ENCODE peak calls at places on chromosomes 16 and 17, in six cellular contexts. One of them, this sample, is unnamed.

GRCh38 chr16:49858200-49859129 is 2.6 kb upstream of the ZNF423 start:
- DNase-seq in heart left ventricle: peak; percentile 64
- DNase-seq in fibroblast of mammary gland: peak; percentile 51
- DNase-seq in astrocyte of the spinal cord: no peak
- DNase-seq in Calu3: no peak
- DNase-seq in left lung: peak; percentile 83
- DNase-seq in this sample: no peak

GRCh38 chr17:28760987-28761562 is 17.3 kb downstream of the TRAF4 start:
- DNase-seq in heart left ventricle: peak; percentile 50
- DNase-seq in fibroblast of mammary gland: peak; percentile 76
- DNase-seq in astrocyte of the spinal cord: peak; percentile 75
- DNase-seq in Calu3: peak; percentile 65
- DNase-seq in left lung: peak; percentile 89
- DNase-seq in this sample: peak; percentile 57

GRCh38 chr16:89602273-89602951 is 11.0 kb upstream of the DPEP1 start:
- DNase-seq in heart left ventricle: peak; percentile 33
- DNase-seq in fibroblast of mammary gland: peak; percentile 86
- DNase-seq in astrocyte of the spinal cord: peak; percentile 87
- DNase-seq in Calu3: peak; percentile 67
- DNase-seq in left lung: no peak
- DNase-seq in this sample: peak; percentile 79

GRCh38 chr17:28978016-28978415 is 26.7 kb upstream of the PHF12 start:
- DNase-seq in heart left ventricle: no peak
- DNase-seq in fibroblast of mammary gland: no peak
- DNase-seq in astrocyte of the spinal cord: no peak
- DNase-seq in Calu3: no peak
- DNase-seq in left lung: no peak
- DNase-seq in this sample: no peak

GRCh38 chr17:52709724-52710123 is 551.2 kb upstream of the CA10 start:
- DNase-seq in heart left ventricle: no peak
- DNase-seq in fibroblast of mammary gland: no peak
- DNase-seq in astrocyte of the spinal cord: no peak
- DNase-seq in Calu3: no peak
- DNase-seq in left lung: peak; percentile 47
- DNase-seq in this sample: no peak

GRCh38 chr17:63675607-63676539 is 24.1 kb downstream of the LIMD2 start:
- DNase-seq in heart left ventricle: peak; percentile 87
- DNase-seq in fibroblast of mammary gland: peak; percentile 72
- DNase-seq in astrocyte of the spinal cord: peak; percentile 90
- DNase-seq in Calu3: peak; percentile 73
- DNase-seq in left lung: no peak
- DNase-seq in this sample: peak; percentile 78

GRCh38 chr17:3698139-3698538 is 2.2 kb upstream of the P2RX5 start:
- DNase-seq in heart left ventricle: no peak
- DNase-seq in fibroblast of mammary gland: no peak
- DNase-seq in astrocyte of the spinal cord: no peak
- DNase-seq in Calu3: no peak
- DNase-seq in left lung: no peak
- DNase-seq in this sample: no peak

GRCh38 chr16:21646721-21647561 is 5.5 kb downstream of the IGSF6 start:
- DNase-seq in heart left ventricle: no peak
- DNase-seq in fibroblast of mammary gland: no peak
- DNase-seq in astrocyte of the spinal cord: no peak
- DNase-seq in Calu3: no peak
- DNase-seq in left lung: no peak
- DNase-seq in this sample: no peak

GRCh38 chr17:78873519-78874340 is 29.3 kb downstream of the CEP295NL start:
- DNase-seq in heart left ventricle: peak; percentile 38
- DNase-seq in fibroblast of mammary gland: peak; percentile 69
- DNase-seq in astrocyte of the spinal cord: peak; percentile 82
- DNase-seq in Calu3: no peak
- DNase-seq in left lung: no peak
- DNase-seq in this sample: no peak

GRCh38 chr17:74892974-74893911 is at the start of gene FADS6:
- DNase-seq in heart left ventricle: no peak
- DNase-seq in fibroblast of mammary gland: no peak
- DNase-seq in astrocyte of the spinal cord: no peak
- DNase-seq in Calu3: no peak
- DNase-seq in left lung: no peak
- DNase-seq in this sample: no peak

GRCh38 chr17:75060434-75061054 is 13.5 kb downstream of the KCTD2 start:
- DNase-seq in heart left ventricle: no peak
- DNase-seq in fibroblast of mammary gland: no peak
- DNase-seq in astrocyte of the spinal cord: no peak
- DNase-seq in Calu3: no peak
- DNase-seq in left lung: no peak
- DNase-seq in this sample: no peak

GRCh38 chr17:77025781-77026180 is 115.0 kb upstream of the SEC14L1 start:
- DNase-seq in heart left ventricle: no peak
- DNase-seq in fibroblast of mammary gland: no peak
- DNase-seq in astrocyte of the spinal cord: no peak
- DNase-seq in Calu3: no peak
- DNase-seq in left lung: no peak
- DNase-seq in this sample: no peak

GRCh38 chr17:78170692-78171590 is 2.6 kb downstream of the SYNGR2 start:
- DNase-seq in heart left ventricle: no peak
- DNase-seq in fibroblast of mammary gland: no peak
- DNase-seq in astrocyte of the spinal cord: no peak
- DNase-seq in Calu3: no peak
- DNase-seq in left lung: no peak
- DNase-seq in this sample: no peak

GRCh38 chr17:20944014-20944905 is 98.6 kb downstream of the USP22 start:
- DNase-seq in heart left ventricle: no peak
- DNase-seq in fibroblast of mammary gland: no peak
- DNase-seq in astrocyte of the spinal cord: no peak
- DNase-seq in Calu3: peak; percentile 63
- DNase-seq in left lung: peak; percentile 76
- DNase-seq in this sample: no peak

GRCh38 chr17:77571562-77571981 is 386.9 kb upstream of the TNRC6C start:
- DNase-seq in heart left ventricle: no peak
- DNase-seq in fibroblast of mammary gland: no peak
- DNase-seq in astrocyte of the spinal cord: no peak
- DNase-seq in Calu3: no peak
- DNase-seq in left lung: no peak
- DNase-seq in this sample: no peak

GRCh38 chr17:58960068-58960467 is 146.6 kb downstream of the TRIM37 start:
- DNase-seq in heart left ventricle: no peak
- DNase-seq in fibroblast of mammary gland: peak; percentile 68
- DNase-seq in astrocyte of the spinal cord: peak; percentile 78
- DNase-seq in Calu3: peak; percentile 37
- DNase-seq in left lung: no peak
- DNase-seq in this sample: peak; percentile 92

GRCh38 chr16:16018705-16019104 is 69.3 kb downstream of the ABCC1 start:
- DNase-seq in heart left ventricle: no peak
- DNase-seq in fibroblast of mammary gland: peak; percentile 58
- DNase-seq in astrocyte of the spinal cord: no peak
- DNase-seq in Calu3: no peak
- DNase-seq in left lung: no peak
- DNase-seq in this sample: no peak

GRCh38 chr17:64200080-64201042 is 62.7 kb downstream of the TEX2 start:
- DNase-seq in heart left ventricle: no peak
- DNase-seq in fibroblast of mammary gland: peak; percentile 51
- DNase-seq in astrocyte of the spinal cord: peak; percentile 30
- DNase-seq in Calu3: no peak
- DNase-seq in left lung: no peak
- DNase-seq in this sample: no peak

GRCh38 chr16:14150796-14151195 is 79.7 kb downstream of the MRTFB start:
- DNase-seq in heart left ventricle: no peak
- DNase-seq in fibroblast of mammary gland: no peak
- DNase-seq in astrocyte of the spinal cord: no peak
- DNase-seq in Calu3: no peak
- DNase-seq in left lung: no peak
- DNase-seq in this sample: no peak

GRCh38 chr17:57888311-57889216 is 38.7 kb upstream of the MRPS23 start:
- DNase-seq in heart left ventricle: no peak
- DNase-seq in fibroblast of mammary gland: no peak
- DNase-seq in astrocyte of the spinal cord: no peak
- DNase-seq in Calu3: no peak
- DNase-seq in left lung: peak; percentile 32
- DNase-seq in this sample: no peak

GRCh38 chr17:65666869-65667268 is 105.4 kb upstream of the AXIN2 start:
- DNase-seq in heart left ventricle: no peak
- DNase-seq in fibroblast of mammary gland: no peak
- DNase-seq in astrocyte of the spinal cord: no peak
- DNase-seq in Calu3: no peak
- DNase-seq in left lung: no peak
- DNase-seq in this sample: no peak

GRCh38 chr17:76683921-76684745 is 26.6 kb downstream of the MXRA7 start:
- DNase-seq in heart left ventricle: no peak
- DNase-seq in fibroblast of mammary gland: no peak
- DNase-seq in astrocyte of the spinal cord: no peak
- DNase-seq in Calu3: no peak
- DNase-seq in left lung: no peak
- DNase-seq in this sample: no peak

GRCh38 chr17:77210331-77210730 is 69.6 kb downstream of the SEC14L1 start:
- DNase-seq in heart left ventricle: no peak
- DNase-seq in fibroblast of mammary gland: no peak
- DNase-seq in astrocyte of the spinal cord: no peak
- DNase-seq in Calu3: no peak
- DNase-seq in left lung: no peak
- DNase-seq in this sample: no peak

GRCh38 chr16:54493594-54493993 is 207.0 kb upstream of the IRX3 start:
- DNase-seq in heart left ventricle: no peak
- DNase-seq in fibroblast of mammary gland: peak; percentile 47
- DNase-seq in astrocyte of the spinal cord: no peak
- DNase-seq in Calu3: no peak
- DNase-seq in left lung: no peak
- DNase-seq in this sample: no peak

GRCh38 chr17:48439473-48439872 is 9.5 kb upstream of the SKAP1 start:
- DNase-seq in heart left ventricle: no peak
- DNase-seq in fibroblast of mammary gland: no peak
- DNase-seq in astrocyte of the spinal cord: no peak
- DNase-seq in Calu3: no peak
- DNase-seq in left lung: no peak
- DNase-seq in this sample: no peak

GRCh38 chr16:27730703-27731220 is 180.8 kb downstream of the KATNIP start:
- DNase-seq in heart left ventricle: no peak
- DNase-seq in fibroblast of mammary gland: no peak
- DNase-seq in astrocyte of the spinal cord: no peak
- DNase-seq in Calu3: no peak
- DNase-seq in left lung: peak; percentile 53
- DNase-seq in this sample: no peak

GRCh38 chr16:53619247-53619646 is 84.4 kb downstream of the RPGRIP1L start:
- DNase-seq in heart left ventricle: no peak
- DNase-seq in fibroblast of mammary gland: no peak
- DNase-seq in astrocyte of the spinal cord: no peak
- DNase-seq in Calu3: no peak
- DNase-seq in left lung: no peak
- DNase-seq in this sample: no peak

GRCh38 chr17:1160591-1161041 is 19.2 kb downstream of the ABR start:
- DNase-seq in heart left ventricle: no peak
- DNase-seq in fibroblast of mammary gland: no peak
- DNase-seq in astrocyte of the spinal cord: no peak
- DNase-seq in Calu3: no peak
- DNase-seq in left lung: peak; percentile 57
- DNase-seq in this sample: no peak

GRCh38 chr17:265726-266125 is 84.3 kb upstream of the DOC2B start:
- DNase-seq in heart left ventricle: peak; percentile 45
- DNase-seq in fibroblast of mammary gland: no peak
- DNase-seq in astrocyte of the spinal cord: no peak
- DNase-seq in Calu3: no peak
- DNase-seq in left lung: peak; percentile 47
- DNase-seq in this sample: no peak

GRCh38 chr17:63838586-63839184 is 3.8 kb downstream of the SMARCD2 start:
- DNase-seq in heart left ventricle: peak; percentile 82
- DNase-seq in fibroblast of mammary gland: peak; percentile 95
- DNase-seq in astrocyte of the spinal cord: peak; percentile 55
- DNase-seq in Calu3: peak; percentile 51
- DNase-seq in left lung: peak; percentile 90
- DNase-seq in this sample: peak; percentile 33

GRCh38 chr17:59838196-59838911 is 54.4 kb downstream of the TUBD1 start:
- DNase-seq in heart left ventricle: no peak
- DNase-seq in fibroblast of mammary gland: peak; percentile 35
- DNase-seq in astrocyte of the spinal cord: peak; percentile 71
- DNase-seq in Calu3: no peak
- DNase-seq in left lung: no peak
- DNase-seq in this sample: peak; percentile 43

DNA sequence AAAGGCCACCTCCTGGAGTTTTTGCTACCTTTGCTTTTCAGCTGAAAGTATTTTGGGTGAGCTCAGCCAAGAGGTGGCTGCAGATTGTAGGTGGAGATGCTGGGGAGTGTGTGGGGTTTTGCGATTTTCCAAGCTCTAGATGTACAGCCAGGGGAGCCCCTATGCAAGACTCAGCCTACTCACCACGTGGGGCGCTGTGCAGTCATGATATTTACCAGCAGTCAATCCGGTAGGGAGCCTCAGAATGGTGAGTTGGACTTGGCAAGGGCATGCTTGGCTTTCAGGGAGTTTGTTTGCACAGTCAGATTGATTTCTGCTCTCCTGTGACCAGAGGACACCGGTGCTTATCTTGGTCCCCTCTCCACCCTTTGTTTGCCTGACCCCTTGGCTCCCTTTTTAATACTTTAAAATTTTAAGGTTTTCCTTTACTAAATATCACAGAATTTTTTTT is 175.3 kb downstream of the UTP18 start:
- DNase-seq in heart left ventricle: no peak
- DNase-seq in fibroblast of mammary gland: peak; percentile 8
- DNase-seq in astrocyte of the spinal cord: no peak
- DNase-seq in Calu3: peak; percentile 87
- DNase-seq in left lung: no peak
- DNase-seq in this sample: no peak
- TF ChIP-seq CTCF in heart left ventricle: peak; percentile 30
- TF ChIP-seq CTCF in fibroblast of mammary gland: no peak
- TF ChIP-seq CTCF in astrocyte of the spinal cord: peak; percentile 22
- TF ChIP-seq CTCF in Calu3: peak; percentile 58
- TF ChIP-seq CTCF in left lung: peak; percentile 25
- TF ChIP-seq CTCF in this sample: peak; percentile 36

GRCh38 chr17:69084911-69085310 is 24.2 kb upstream of the ABCA9 start:
- DNase-seq in heart left ventricle: no peak
- DNase-seq in fibroblast of mammary gland: no peak
- DNase-seq in astrocyte of the spinal cord: no peak
- DNase-seq in Calu3: peak; percentile 11
- DNase-seq in left lung: no peak
- DNase-seq in this sample: no peak
- TF ChIP-seq CTCF in heart left ventricle: no peak
- TF ChIP-seq CTCF in fibroblast of mammary gland: peak; percentile 36
- TF ChIP-seq CTCF in astrocyte of the spinal cord: peak; percentile 51
- TF ChIP-seq CTCF in Calu3: peak; percentile 21
- TF ChIP-seq CTCF in left lung: no peak
- TF ChIP-seq CTCF in this sample: peak; percentile 43

DNA sequence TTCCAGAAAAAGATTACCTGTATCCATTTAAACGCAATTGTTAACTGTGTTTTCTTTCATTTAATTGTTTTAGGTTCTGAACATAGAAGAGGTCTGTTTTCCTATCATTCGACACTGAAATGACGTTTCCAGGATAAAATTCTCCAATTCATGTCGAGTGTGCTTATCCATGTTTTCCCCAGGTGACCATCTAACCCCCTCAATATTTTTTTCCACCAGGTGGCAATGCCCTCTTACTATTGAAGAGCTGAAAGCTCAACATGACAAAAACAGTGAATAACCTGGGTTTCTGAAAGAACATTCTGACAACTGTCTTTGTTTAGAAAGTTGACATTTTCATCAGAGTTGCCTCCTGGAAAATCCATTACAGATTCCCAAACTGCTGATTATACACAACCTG is 948.7 kb downstream of the KCNJ2 start:
- DNase-seq in heart left ventricle: no peak
- DNase-seq in fibroblast of mammary gland: peak; percentile 7
- DNase-seq in astrocyte of the spinal cord: peak; percentile 33
- DNase-seq in Calu3: peak; percentile 52
- DNase-seq in left lung: no peak
- DNase-seq in this sample: no peak
- TF ChIP-seq CTCF in heart left ventricle: peak; percentile 50
- TF ChIP-seq CTCF in fibroblast of mammary gland: peak; percentile 32
- TF ChIP-seq CTCF in astrocyte of the spinal cord: peak; percentile 18
- TF ChIP-seq CTCF in Calu3: no peak
- TF ChIP-seq CTCF in left lung: no peak
- TF ChIP-seq CTCF in this sample: peak; percentile 69

GRCh38 chr17:46876353-46876887 is 25.0 kb downstream of the WNT9B start:
- DNase-seq in heart left ventricle: no peak
- DNase-seq in fibroblast of mammary gland: no peak
- DNase-seq in astrocyte of the spinal cord: no peak
- DNase-seq in Calu3: peak; percentile 87
- DNase-seq in left lung: no peak
- DNase-seq in this sample: no peak
- TF ChIP-seq CTCF in heart left ventricle: no peak
- TF ChIP-seq CTCF in fibroblast of mammary gland: no peak
- TF ChIP-seq CTCF in astrocyte of the spinal cord: no peak
- TF ChIP-seq CTCF in Calu3: peak; percentile 93
- TF ChIP-seq CTCF in left lung: no peak
- TF ChIP-seq CTCF in this sample: peak; percentile 72

This sample was measured in HFFc6.